ENCODE peak calls at places on chromosomes 6 and 20, in nine cellular contexts. One of them, this sample, is unnamed.
A peak's percentile ranks its signal among the peaks of the same experiment; 100 is the strongest.

GRCh38 chr6:37582309-37582708 is 82.6 kb upstream of the CCDC167 start:
- DNase-seq in stomach: no peak
- DNase-seq in ascending aorta: no peak
- DNase-seq in bronchial epithelial cell: no peak
- DNase-seq in CD8-positive, alpha-beta T cell: no peak
- DNase-seq in AG04449: peak; percentile 28
- DNase-seq in choroid plexus epithelial cell: no peak
- DNase-seq in AG10803: peak; percentile 60
- DNase-seq in fibroblast of lung: no peak
- DNase-seq in this sample: no peak

GRCh38 chr6:52125139-52125538 is 37.7 kb upstream of the PKHD1 start:
- DNase-seq in stomach: no peak
- DNase-seq in ascending aorta: no peak
- DNase-seq in bronchial epithelial cell: no peak
- DNase-seq in CD8-positive, alpha-beta T cell: no peak
- DNase-seq in AG04449: no peak
- DNase-seq in choroid plexus epithelial cell: no peak
- DNase-seq in AG10803: no peak
- DNase-seq in fibroblast of lung: no peak
- DNase-seq in this sample: no peak

GRCh38 chr6:24930386-24930785 is 5.4 kb downstream of the RIPOR2 start:
- DNase-seq in stomach: no peak
- DNase-seq in ascending aorta: no peak
- DNase-seq in bronchial epithelial cell: no peak
- DNase-seq in CD8-positive, alpha-beta T cell: no peak
- DNase-seq in AG04449: peak; percentile 56
- DNase-seq in choroid plexus epithelial cell: peak; percentile 21
- DNase-seq in AG10803: peak; percentile 76
- DNase-seq in fibroblast of lung: peak; percentile 90
- DNase-seq in this sample: no peak

GRCh38 chr20:43938932-43939761 is 24.5 kb downstream of the TOX2 start:
- DNase-seq in stomach: no peak
- DNase-seq in ascending aorta: peak; percentile 56
- DNase-seq in bronchial epithelial cell: peak; percentile 95
- DNase-seq in CD8-positive, alpha-beta T cell: no peak
- DNase-seq in AG04449: peak; percentile 98
- DNase-seq in choroid plexus epithelial cell: peak; percentile 100
- DNase-seq in AG10803: peak; percentile 100
- DNase-seq in fibroblast of lung: peak; percentile 100
- DNase-seq in this sample: peak; percentile 64

GRCh38 chr6:165611294-165611693 is 51.7 kb downstream of the PDE10A start:
- DNase-seq in stomach: no peak
- DNase-seq in ascending aorta: no peak
- DNase-seq in bronchial epithelial cell: no peak
- DNase-seq in CD8-positive, alpha-beta T cell: no peak
- DNase-seq in AG04449: no peak
- DNase-seq in choroid plexus epithelial cell: no peak
- DNase-seq in AG10803: no peak
- DNase-seq in fibroblast of lung: no peak
- DNase-seq in this sample: no peak

GRCh38 chr6:107532707-107533106 is 42.8 kb downstream of the SOBP start:
- DNase-seq in stomach: no peak
- DNase-seq in ascending aorta: no peak
- DNase-seq in bronchial epithelial cell: no peak
- DNase-seq in CD8-positive, alpha-beta T cell: no peak
- DNase-seq in AG04449: no peak
- DNase-seq in choroid plexus epithelial cell: no peak
- DNase-seq in AG10803: no peak
- DNase-seq in fibroblast of lung: no peak
- DNase-seq in this sample: peak; percentile 44

GRCh38 chr6:36326351-36326995 is 10.2 kb downstream of the BNIP5 start:
- DNase-seq in stomach: no peak
- DNase-seq in ascending aorta: no peak
- DNase-seq in bronchial epithelial cell: no peak
- DNase-seq in CD8-positive, alpha-beta T cell: no peak
- DNase-seq in AG04449: no peak
- DNase-seq in choroid plexus epithelial cell: peak; percentile 72
- DNase-seq in AG10803: no peak
- DNase-seq in fibroblast of lung: peak; percentile 61
- DNase-seq in this sample: no peak

GRCh38 chr6:122886475-122886874 is 97.4 kb downstream of the SMPDL3A start:
- DNase-seq in stomach: no peak
- DNase-seq in ascending aorta: no peak
- DNase-seq in bronchial epithelial cell: no peak
- DNase-seq in CD8-positive, alpha-beta T cell: no peak
- DNase-seq in AG04449: no peak
- DNase-seq in choroid plexus epithelial cell: no peak
- DNase-seq in AG10803: no peak
- DNase-seq in fibroblast of lung: no peak
- DNase-seq in this sample: no peak

GRCh38 chr20:4748847-4749246 is 27.1 kb downstream of the PRND start:
- DNase-seq in stomach: no peak
- DNase-seq in ascending aorta: no peak
- DNase-seq in bronchial epithelial cell: no peak
- DNase-seq in CD8-positive, alpha-beta T cell: no peak
- DNase-seq in AG04449: no peak
- DNase-seq in choroid plexus epithelial cell: no peak
- DNase-seq in AG10803: no peak
- DNase-seq in fibroblast of lung: no peak
- DNase-seq in this sample: no peak

GRCh38 chr6:86858970-86859369 is 78.4 kb upstream of the HTR1E start:
- DNase-seq in stomach: no peak
- DNase-seq in ascending aorta: no peak
- DNase-seq in bronchial epithelial cell: no peak
- DNase-seq in CD8-positive, alpha-beta T cell: no peak
- DNase-seq in AG04449: no peak
- DNase-seq in choroid plexus epithelial cell: no peak
- DNase-seq in AG10803: no peak
- DNase-seq in fibroblast of lung: no peak
- DNase-seq in this sample: no peak

GRCh38 chr6:16511048-16511660 is 250.1 kb downstream of the ATXN1 start:
- DNase-seq in stomach: no peak
- DNase-seq in ascending aorta: no peak
- DNase-seq in bronchial epithelial cell: peak; percentile 45
- DNase-seq in CD8-positive, alpha-beta T cell: no peak
- DNase-seq in AG04449: no peak
- DNase-seq in choroid plexus epithelial cell: peak; percentile 66
- DNase-seq in AG10803: peak; percentile 56
- DNase-seq in fibroblast of lung: peak; percentile 61
- DNase-seq in this sample: no peak

GRCh38 chr6:150063640-150064039 is 5.3 kb downstream of the ULBP3 start:
- DNase-seq in stomach: no peak
- DNase-seq in ascending aorta: no peak
- DNase-seq in bronchial epithelial cell: no peak
- DNase-seq in CD8-positive, alpha-beta T cell: no peak
- DNase-seq in AG04449: no peak
- DNase-seq in choroid plexus epithelial cell: no peak
- DNase-seq in AG10803: no peak
- DNase-seq in fibroblast of lung: no peak
- DNase-seq in this sample: no peak

GRCh38 chr6:150204705-150205472 is 62.0 kb downstream of the PPP1R14C start:
- DNase-seq in stomach: no peak
- DNase-seq in ascending aorta: no peak
- DNase-seq in bronchial epithelial cell: no peak
- DNase-seq in CD8-positive, alpha-beta T cell: no peak
- DNase-seq in AG04449: no peak
- DNase-seq in choroid plexus epithelial cell: no peak
- DNase-seq in AG10803: no peak
- DNase-seq in fibroblast of lung: no peak
- DNase-seq in this sample: no peak

DNA sequence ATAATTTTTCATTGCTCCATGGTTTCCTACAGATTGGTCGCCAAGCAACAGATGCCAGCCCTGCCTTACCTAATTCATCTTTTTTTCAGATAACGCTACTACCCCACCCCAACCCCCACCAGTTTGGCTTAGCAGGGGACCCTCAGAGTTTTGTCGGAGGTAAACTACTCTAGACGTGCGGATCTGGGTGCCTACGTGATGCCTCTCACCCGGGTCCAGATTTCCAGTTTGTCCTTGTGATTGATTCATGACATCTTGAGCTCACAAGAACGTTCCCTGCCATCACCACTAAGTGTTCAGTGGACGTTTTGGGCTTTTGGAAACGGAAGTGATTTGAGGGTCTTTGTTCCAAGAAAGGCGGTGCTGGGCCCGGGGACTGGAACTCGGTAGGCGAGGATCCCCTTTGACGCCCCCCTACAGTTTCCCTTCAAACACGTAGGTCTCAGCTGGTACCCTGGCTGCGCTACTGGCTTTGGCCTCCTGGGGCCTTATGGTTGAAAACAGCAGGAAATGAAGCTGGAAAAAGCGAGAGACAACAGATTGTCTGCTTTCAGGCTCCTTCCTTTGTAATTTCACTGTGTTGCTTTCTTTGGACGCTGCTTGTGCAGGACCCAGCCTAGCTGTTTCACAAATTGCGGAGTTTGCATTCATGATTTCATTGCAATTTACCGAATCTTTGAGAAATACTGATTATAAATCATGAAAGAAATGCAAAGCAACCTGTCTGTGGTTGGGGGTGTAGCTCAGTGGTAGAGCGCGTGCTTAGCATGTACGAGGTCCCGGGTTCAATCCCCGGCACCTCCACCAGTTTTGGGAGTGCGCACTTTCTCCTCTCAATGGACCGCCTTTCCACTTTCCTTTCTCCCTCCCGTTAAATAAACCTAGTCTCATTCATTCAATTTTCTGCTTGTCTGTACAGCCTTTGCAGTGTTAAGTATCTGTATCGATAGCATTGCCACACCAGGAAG is 81.0 kb downstream of the GPX5 start:
- DNase-seq in stomach: no peak
- DNase-seq in ascending aorta: no peak
- DNase-seq in bronchial epithelial cell: peak; percentile 64
- DNase-seq in CD8-positive, alpha-beta T cell: no peak
- DNase-seq in AG04449: no peak
- DNase-seq in choroid plexus epithelial cell: peak; percentile 77
- DNase-seq in AG10803: peak; percentile 49
- DNase-seq in fibroblast of lung: peak; percentile 69
- DNase-seq in this sample: peak; percentile 25
- H3K4me3 ChIP-seq in stomach: no peak overlapping the region
- H3K4me3 ChIP-seq in ascending aorta: no peak overlapping the region
- H3K4me3 ChIP-seq in bronchial epithelial cell: peak overlapping the region; percentile 34
- H3K4me3 ChIP-seq in CD8-positive, alpha-beta T cell: peak overlapping the region; percentile 5
- H3K4me3 ChIP-seq in AG04449: peak overlapping the region; percentile 53
- H3K4me3 ChIP-seq in choroid plexus epithelial cell: peak overlapping the region; percentile 46
- H3K4me3 ChIP-seq in AG10803: peak overlapping the region; percentile 48
- H3K4me3 ChIP-seq in fibroblast of lung: peak overlapping the region; percentile 55
- H3K4me3 ChIP-seq in this sample: no peak overlapping the region

DNA sequence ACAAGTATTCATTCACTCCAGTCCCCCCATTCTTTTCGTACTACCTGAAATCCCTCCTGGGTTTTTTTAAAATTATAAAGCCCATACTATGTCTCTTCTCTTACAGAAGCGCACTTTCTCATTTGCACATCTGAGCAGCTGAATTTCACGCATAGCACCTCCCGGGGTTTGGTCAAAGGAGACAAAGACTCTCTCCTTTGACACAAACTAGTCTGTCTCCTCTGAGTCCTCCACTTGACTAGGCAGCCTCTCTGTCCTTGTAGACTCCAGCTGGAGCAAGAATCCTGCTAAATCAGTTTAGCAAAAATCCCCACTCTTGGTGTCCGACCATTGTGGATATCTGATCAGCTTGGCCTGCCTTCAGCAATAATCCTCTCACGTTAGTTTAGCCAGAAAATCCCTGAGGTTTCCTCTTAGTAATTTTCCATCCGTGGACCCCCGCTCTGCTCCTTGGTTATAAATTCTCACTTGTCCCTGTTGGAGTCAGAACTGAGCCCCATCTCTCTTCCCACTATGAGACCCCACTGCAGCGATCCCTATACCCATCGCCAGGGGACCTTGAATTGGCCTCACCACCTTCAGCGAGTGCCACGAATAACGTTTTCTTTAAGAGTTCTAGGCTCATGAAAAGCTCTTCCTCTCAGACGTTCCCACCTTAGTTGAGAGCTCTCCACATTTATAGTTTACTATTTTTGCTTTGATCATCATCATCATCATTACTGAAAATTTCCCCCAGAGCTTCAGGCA is 29.0 kb downstream of the PDYN start:
- DNase-seq in stomach: no peak
- DNase-seq in ascending aorta: no peak
- DNase-seq in bronchial epithelial cell: no peak
- DNase-seq in CD8-positive, alpha-beta T cell: no peak
- DNase-seq in AG04449: no peak
- DNase-seq in choroid plexus epithelial cell: no peak
- DNase-seq in AG10803: no peak
- DNase-seq in fibroblast of lung: no peak
- DNase-seq in this sample: no peak
- H3K4me3 ChIP-seq in stomach: no peak overlapping the region
- H3K4me3 ChIP-seq in ascending aorta: peak overlapping the region; percentile 38
- H3K4me3 ChIP-seq in bronchial epithelial cell: no peak overlapping the region
- H3K4me3 ChIP-seq in CD8-positive, alpha-beta T cell: no peak overlapping the region
- H3K4me3 ChIP-seq in AG04449: peak overlapping the region; percentile 24
- H3K4me3 ChIP-seq in choroid plexus epithelial cell: no peak overlapping the region
- H3K4me3 ChIP-seq in AG10803: no peak overlapping the region
- H3K4me3 ChIP-seq in fibroblast of lung: no peak overlapping the region
- H3K4me3 ChIP-seq in this sample: no peak overlapping the region

GRCh38 chr6:2514965-2515543 is 235.7 kb downstream of the MYLK4 start:
- DNase-seq in stomach: peak; percentile 79
- DNase-seq in ascending aorta: no peak
- DNase-seq in bronchial epithelial cell: no peak
- DNase-seq in CD8-positive, alpha-beta T cell: no peak
- DNase-seq in AG04449: no peak
- DNase-seq in choroid plexus epithelial cell: no peak
- DNase-seq in AG10803: no peak
- DNase-seq in fibroblast of lung: no peak
- DNase-seq in this sample: peak; percentile 24
- H3K4me3 ChIP-seq in stomach: peak overlapping the region; percentile 5
- H3K4me3 ChIP-seq in ascending aorta: no peak overlapping the region
- H3K4me3 ChIP-seq in bronchial epithelial cell: no peak overlapping the region
- H3K4me3 ChIP-seq in CD8-positive, alpha-beta T cell: no peak overlapping the region
- H3K4me3 ChIP-seq in AG04449: no peak overlapping the region
- H3K4me3 ChIP-seq in choroid plexus epithelial cell: no peak overlapping the region
- H3K4me3 ChIP-seq in AG10803: no peak overlapping the region
- H3K4me3 ChIP-seq in fibroblast of lung: no peak overlapping the region
- H3K4me3 ChIP-seq in this sample: no peak overlapping the region

GRCh38 chr6:29793036-29793356 is 34.6 kb upstream of the HLA-G start:
- DNase-seq in stomach: no peak
- DNase-seq in ascending aorta: no peak
- DNase-seq in bronchial epithelial cell: no peak
- DNase-seq in CD8-positive, alpha-beta T cell: no peak
- DNase-seq in AG04449: no peak
- DNase-seq in choroid plexus epithelial cell: no peak
- DNase-seq in AG10803: no peak
- DNase-seq in fibroblast of lung: no peak
- DNase-seq in this sample: no peak

GRCh38 chr6:29792123-29793035 is 35.2 kb upstream of the HLA-G start:
- DNase-seq in stomach: peak; percentile 64
- DNase-seq in ascending aorta: no peak
- DNase-seq in bronchial epithelial cell: no peak
- DNase-seq in CD8-positive, alpha-beta T cell: peak; percentile 75
- DNase-seq in AG04449: no peak
- DNase-seq in choroid plexus epithelial cell: peak; percentile 10
- DNase-seq in AG10803: peak; percentile 25
- DNase-seq in fibroblast of lung: no peak
- DNase-seq in this sample: peak; percentile 90

GRCh38 chr6:29791162-29791561 is 36.5 kb upstream of the HLA-G start:
- DNase-seq in stomach: no peak
- DNase-seq in ascending aorta: no peak
- DNase-seq in bronchial epithelial cell: peak; percentile 59
- DNase-seq in CD8-positive, alpha-beta T cell: no peak
- DNase-seq in AG04449: no peak
- DNase-seq in choroid plexus epithelial cell: peak; percentile 5
- DNase-seq in AG10803: peak; percentile 22
- DNase-seq in fibroblast of lung: no peak
- DNase-seq in this sample: no peak

GRCh38 chr6:29790626-29791025 is 37.0 kb upstream of the HLA-G start:
- DNase-seq in stomach: no peak
- DNase-seq in ascending aorta: no peak
- DNase-seq in bronchial epithelial cell: peak; percentile 97
- DNase-seq in CD8-positive, alpha-beta T cell: no peak
- DNase-seq in AG04449: no peak
- DNase-seq in choroid plexus epithelial cell: no peak
- DNase-seq in AG10803: no peak
- DNase-seq in fibroblast of lung: no peak
- DNase-seq in this sample: no peak

GRCh38 chr6:29791786-29792122 is 35.9 kb upstream of the HLA-G start:
- DNase-seq in stomach: no peak
- DNase-seq in ascending aorta: no peak
- DNase-seq in bronchial epithelial cell: no peak
- DNase-seq in CD8-positive, alpha-beta T cell: no peak
- DNase-seq in AG04449: no peak
- DNase-seq in choroid plexus epithelial cell: no peak
- DNase-seq in AG10803: no peak
- DNase-seq in fibroblast of lung: no peak
- DNase-seq in this sample: peak; percentile 58
- H3K4me3 ChIP-seq in stomach: peak overlapping the region; percentile 67
- H3K4me3 ChIP-seq in ascending aorta: peak overlapping the region; percentile 69
- H3K4me3 ChIP-seq in bronchial epithelial cell: peak overlapping the region; percentile 82
- H3K4me3 ChIP-seq in CD8-positive, alpha-beta T cell: peak overlapping the region; percentile 65
- H3K4me3 ChIP-seq in AG04449: no peak overlapping the region
- H3K4me3 ChIP-seq in choroid plexus epithelial cell: no peak overlapping the region
- H3K4me3 ChIP-seq in AG10803: peak overlapping the region; percentile 60
- H3K4me3 ChIP-seq in fibroblast of lung: peak overlapping the region; percentile 56
- H3K4me3 ChIP-seq in this sample: peak overlapping the region; percentile 60